ENCODE peak calls at places on chromosomes 13 and 19, in four cellular contexts. J, C, L and I are unnamed samples.

GRCh38 chr19:8423821-8424223 is 10.7 kb downstream of the MARCHF2 start:
- DNase-seq in J (peak; percentile 99), C (peak; percentile 95), L (peak; percentile 94), I (peak; percentile 98)

GRCh38 chr19:44774614-44775013 is 3.1 kb upstream of the CBLC start:
- DNase-seq in J (no peak), C (no peak), L (no peak), I (no peak)

GRCh38 chr19:3785464-3785937 is 680 bp downstream of the MATK start:
- DNase-seq in J (no peak), C (no peak), L (no peak), I (peak; percentile 28)

GRCh38 chr19:39265321-39265916 is 2.8 kb upstream of the IFNL2 start:
- DNase-seq in J (no peak), C (no peak), L (no peak), I (no peak)

GRCh38 chr13:102197193-102197592 is 204.7 kb downstream of the FGF14 start:
- DNase-seq in J (peak; percentile 53), C (peak; percentile 10), L (no peak), I (peak; percentile 67)

GRCh38 chr13:24202215-24202614 is 41.7 kb downstream of the SPATA13 start:
- DNase-seq in J (no peak), C (no peak), L (no peak), I (no peak)

GRCh38 chr13:97194473-97194872 is 27.7 kb upstream of the MBNL2 start:
- DNase-seq in J (peak; percentile 19), C (peak; percentile 39), L (no peak), I (peak; percentile 56)

GRCh38 chr19:53730391-53730790 is 93.7 kb downstream of the NLRP12 start:
- DNase-seq in J (no peak), C (no peak), L (no peak), I (no peak)

GRCh38 chr19:42246143-42246868 is 3.9 kb upstream of the GSK3A start:
- DNase-seq in J (peak; percentile 86), C (peak; percentile 83), L (peak; percentile 75), I (peak; percentile 75)

GRCh38 chr19:1222394-1222793 is 15.4 kb downstream of the CBARP start:
- DNase-seq in J (no peak), C (no peak), L (no peak), I (no peak)

GRCh38 chr13:29886446-29886845 is 36.0 kb upstream of the UBL3 start:
- DNase-seq in J (no peak), C (no peak), L (no peak), I (no peak)

GRCh38 chr13:98307744-98308524 is 130.9 kb upstream of the RNF113B start:
- DNase-seq in J (peak; percentile 41), C (no peak), L (peak; percentile 25), I (peak; percentile 47)

GRCh38 chr13:94710081-94710809 is 2.1 kb downstream of the SOX21 start:
- DNase-seq in J (no peak), C (peak; percentile 23), L (no peak), I (no peak)

GRCh38 chr13:94712287-94712811 is at the start of gene SOX21:
- DNase-seq in J (no peak), C (no peak), L (no peak), I (no peak)

GRCh38 chr13:94711561-94712286 is 621 bp downstream of the SOX21 start:
- DNase-seq in J (peak; percentile 36), C (peak; percentile 43), L (no peak), I (peak; percentile 24)

GRCh38 chr13:94708971-94709614 is 3.3 kb downstream of the SOX21 start:
- DNase-seq in J (no peak), C (peak; percentile 12), L (no peak), I (no peak)

GRCh38 chr13:94710881-94711560 is 1.3 kb downstream of the SOX21 start:
- DNase-seq in J (no peak), C (peak; percentile 11), L (no peak), I (peak; percentile 37)
- H3K4me3 ChIP-seq in J (no peak overlapping the region), C (peak overlapping the region; percentile 27), L (peak overlapping the region; percentile 56), I (no peak overlapping the region)

DNA sequence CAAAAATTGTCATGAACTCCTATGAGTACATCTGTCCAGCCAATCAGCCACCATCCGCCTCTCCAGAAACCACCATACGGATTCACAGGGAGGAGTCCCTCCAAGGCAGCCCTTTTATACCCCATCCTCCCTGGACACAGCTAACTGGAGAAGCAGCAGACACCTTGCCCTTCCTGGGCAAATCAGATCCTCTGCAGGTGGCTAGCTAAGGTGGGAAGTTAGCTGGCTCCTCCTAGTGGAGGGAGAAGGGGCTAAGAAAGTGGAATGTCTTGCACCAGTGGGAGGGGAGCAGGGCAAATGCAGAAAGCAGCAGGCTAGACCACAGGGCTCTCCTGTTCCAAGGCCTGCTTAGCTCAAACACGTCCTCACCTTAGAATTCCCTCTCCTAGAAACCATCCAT is 46.2 kb upstream of the UQCRFS1 start:
- DNase-seq in J (peak; percentile 18), C (no peak), L (no peak), I (no peak)
- TF ChIP-seq CTCF in J (peak; percentile 41), C (peak; percentile 2), L (no peak), I (no peak)

GRCh38 chr19:58060231-58060630 is 1.1 kb downstream of the ZNF135 start:
- DNase-seq in J (no peak), C (no peak), L (no peak), I (no peak)
- H3K4me3 ChIP-seq in J (no peak overlapping the region), C (peak overlapping the region; percentile 52), L (peak overlapping the region; percentile 86), I (no peak overlapping the region)

GRCh38 chr13:113457510-113457909 is 4.2 kb upstream of the ADPRHL1 start:
- DNase-seq in J (no peak), C (no peak), L (no peak), I (no peak)
- TF ChIP-seq CTCF in J (no peak), C (peak; percentile 10), L (no peak), I (no peak)

GRCh38 chr13:50677687-50678463 is 165.6 kb downstream of the DLEU7 start:
- DNase-seq in J (peak; percentile 60), C (no peak), L (no peak), I (peak; percentile 36)
- H3K4me3 ChIP-seq in J (no peak overlapping the region), C (no peak overlapping the region), L (no peak overlapping the region), I (no peak overlapping the region)

DNA sequence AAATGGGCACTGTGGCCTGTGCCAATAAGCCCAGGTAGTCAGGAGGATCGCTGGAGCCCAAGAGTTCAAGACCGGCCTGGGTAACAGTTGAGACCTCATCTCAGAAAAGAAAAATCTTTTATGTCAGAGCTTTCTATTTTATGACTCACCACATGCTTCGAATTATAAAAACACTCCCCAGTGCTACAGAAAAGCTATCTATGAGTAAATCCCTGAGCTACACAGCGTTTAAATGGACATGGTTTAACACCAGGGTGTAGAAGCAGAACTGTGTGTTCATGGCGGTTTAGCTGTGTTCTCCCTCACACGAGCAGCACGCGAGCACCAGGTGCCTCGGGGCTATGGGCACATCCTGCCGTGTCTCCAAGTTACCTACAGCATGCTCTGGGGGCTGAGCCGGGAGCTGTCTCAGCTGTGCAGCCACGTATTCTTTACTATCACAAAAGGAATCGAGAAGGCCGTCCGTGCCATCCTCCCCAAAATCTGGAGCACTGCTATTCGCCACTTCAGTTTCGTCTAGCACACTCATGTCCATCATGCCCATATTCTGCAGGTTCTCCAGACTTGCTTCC is 6.7 kb downstream of the SAFB2 start:
- DNase-seq in J (peak; percentile 27), C (peak; percentile 42), L (no peak), I (peak; percentile 48)
- TF ChIP-seq CTCF in J (no peak), C (no peak), L (no peak), I (no peak)

DNA sequence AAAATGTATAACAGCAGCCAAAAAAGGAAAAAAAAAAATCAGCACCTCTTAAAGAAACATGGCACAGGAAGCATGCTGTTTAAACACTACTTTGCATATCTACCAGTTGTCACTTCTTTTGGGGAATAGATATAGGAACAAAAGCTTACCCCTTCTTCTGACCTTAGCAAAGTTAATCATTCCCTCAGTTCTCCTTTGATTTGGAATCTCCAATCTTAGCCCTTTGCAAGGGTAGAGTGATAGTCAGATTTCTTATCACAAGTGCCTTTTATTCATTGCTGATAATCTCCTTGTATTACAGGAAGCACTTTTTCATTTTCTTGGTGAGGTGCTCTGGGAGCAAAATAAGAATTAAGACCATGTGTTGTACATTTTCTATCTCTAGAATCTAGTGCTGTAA is 1327.6 kb downstream of the OLFM4 start:
- DNase-seq in J (no peak), C (no peak), L (no peak), I (no peak)
- H3K4me3 ChIP-seq in J (no peak overlapping the region), C (no peak overlapping the region), L (no peak overlapping the region), I (no peak overlapping the region)

GRCh38 chr19:46411088-46412033 is 2.0 kb downstream of the CCDC8 start:
- DNase-seq in J (no peak), C (no peak), L (no peak), I (no peak)

GRCh38 chr19:46412983-46413261 is 442 bp downstream of the CCDC8 start:
- DNase-seq in J (no peak), C (no peak), L (no peak), I (no peak)

GRCh38 chr19:46416077-46416709 is 2.8 kb upstream of the CCDC8 start:
- DNase-seq in J (peak; percentile 86), C (peak; percentile 94), L (peak; percentile 89), I (peak; percentile 98)

GRCh38 chr19:46412034-46412982 is 1.1 kb downstream of the CCDC8 start:
- DNase-seq in J (no peak), C (no peak), L (no peak), I (peak; percentile 47)

GRCh38 chr19:46413262-46414031 is at the start of gene CCDC8:
- DNase-seq in J (peak; percentile 85), C (peak; percentile 97), L (peak; percentile 89), I (peak; percentile 97)
- TF ChIP-seq CTCF in J (no peak), C (no peak), L (no peak), I (no peak)

GRCh38 chr13:45850020-45850613 is 1.4 kb downstream of the SIAH3 start:
- DNase-seq in J (no peak), C (no peak), L (no peak), I (no peak)
- H3K4me3 ChIP-seq in J (no peak overlapping the region), C (no peak overlapping the region), L (peak overlapping the region; percentile 58), I (no peak overlapping the region)

GRCh38 chr13:44694842-44695241 is 118.7 kb upstream of the TSC22D1 start:
- DNase-seq in J (no peak), C (no peak), L (no peak), I (no peak)

GRCh38 chr13:44695520-44695919 is 119.4 kb upstream of the TSC22D1 start:
- DNase-seq in J (no peak), C (no peak), L (no peak), I (no peak)

GRCh38 chr13:44690376-44690775 is 114.2 kb upstream of the TSC22D1 start:
- DNase-seq in J (no peak), C (no peak), L (no peak), I (no peak)

GRCh38 chr13:44693156-44693826 is 117.2 kb upstream of the TSC22D1 start:
- DNase-seq in J (no peak), C (no peak), L (no peak), I (no peak)

DNA sequence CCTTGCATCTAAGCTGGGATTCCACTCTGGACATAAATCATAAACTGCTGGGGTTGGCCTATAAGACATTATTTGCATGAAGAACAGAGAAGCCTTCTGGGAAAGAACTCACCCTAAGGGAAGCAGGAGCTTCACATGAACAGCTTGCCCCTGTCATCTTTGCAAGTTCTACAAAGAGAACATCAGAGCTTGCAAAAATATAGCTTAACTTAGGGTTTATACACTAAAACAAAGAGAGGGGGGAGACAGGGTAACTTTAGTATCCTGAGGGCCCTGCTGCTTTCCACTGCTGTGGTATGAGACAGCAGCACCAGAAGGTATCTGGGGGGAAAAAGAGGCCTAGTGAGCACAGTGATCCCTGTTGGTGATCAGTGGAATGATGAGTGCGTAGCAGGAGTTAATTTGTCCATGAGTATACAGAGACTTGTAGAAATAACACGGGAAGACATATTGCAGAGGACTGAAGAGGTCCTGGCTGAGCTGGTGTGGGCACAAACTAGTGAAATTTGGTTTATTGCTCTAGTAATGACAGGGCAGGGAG is 116.1 kb upstream of the TSC22D1 start:
- DNase-seq in J (no peak), C (peak; percentile 48), L (no peak), I (no peak)
- TF ChIP-seq CTCF in J (no peak), C (no peak), L (no peak), I (no peak)